ENCODE peak calls at places on chromosomes 4 and X, in four cellular contexts. One of them, this sample, is unnamed.

GRCh38 chr4:1247811-1248261 is 1.1 kb downstream of the CTBP1 start:
- DNase-seq in OCI-LY7: no peak
- DNase-seq in ovary: no peak
- DNase-seq in mucosa of descending colon: no peak
- DNase-seq in this sample: no peak

GRCh38 chr4:41154814-41155177 is 59.5 kb downstream of the APBB2 start:
- DNase-seq in OCI-LY7: no peak
- DNase-seq in mucosa of descending colon: no peak
- DNase-seq in ovary: no peak
- DNase-seq in this sample: no peak

GRCh38 chrX:45851434-45851991 is 650.8 kb upstream of the DIPK2B start:
- DNase-seq in mucosa of descending colon: peak; percentile 58
- DNase-seq in ovary: peak; percentile 25
- DNase-seq in OCI-LY7: no peak
- DNase-seq in this sample: peak; percentile 58

GRCh38 chr4:113834302-113834701 is 72.8 kb upstream of the CAMK2D start:
- DNase-seq in ovary: no peak
- DNase-seq in OCI-LY7: no peak
- DNase-seq in mucosa of descending colon: no peak
- DNase-seq in this sample: no peak

GRCh38 chr4:154743683-154744340 is at the start of gene LRAT:
- DNase-seq in ovary: no peak
- DNase-seq in mucosa of descending colon: peak; percentile 72
- DNase-seq in OCI-LY7: no peak
- DNase-seq in this sample: peak; percentile 77

GRCh38 chr4:140989944-140990343 is 143.3 kb downstream of the RNF150 start:
- DNase-seq in ovary: no peak
- DNase-seq in mucosa of descending colon: no peak
- DNase-seq in OCI-LY7: no peak
- DNase-seq in this sample: no peak

GRCh38 chr4:25939330-25939729 is 25.3 kb downstream of the SMIM20 start:
- DNase-seq in OCI-LY7: no peak
- DNase-seq in mucosa of descending colon: no peak
- DNase-seq in ovary: no peak
- DNase-seq in this sample: no peak

GRCh38 chr4:121938282-121939092 is 13.4 kb downstream of the TRPC3 start:
- DNase-seq in OCI-LY7: no peak
- DNase-seq in ovary: no peak
- DNase-seq in mucosa of descending colon: no peak
- DNase-seq in this sample: no peak

GRCh38 chrX:153441296-153441695 is 4.6 kb downstream of the TREX2 start:
- DNase-seq in ovary: no peak
- DNase-seq in OCI-LY7: no peak
- DNase-seq in mucosa of descending colon: no peak
- DNase-seq in this sample: no peak

GRCh38 chr4:156656911-156657310 is 314.7 kb downstream of the PDGFC start:
- DNase-seq in mucosa of descending colon: no peak
- DNase-seq in ovary: no peak
- DNase-seq in OCI-LY7: no peak
- DNase-seq in this sample: no peak

GRCh38 chr4:186227744-186228513 is 622 bp downstream of the KLKB1 start:
- DNase-seq in ovary: no peak
- DNase-seq in OCI-LY7: no peak
- DNase-seq in mucosa of descending colon: no peak
- DNase-seq in this sample: no peak

GRCh38 chrX:107701493-107702121 is 73.3 kb downstream of the PRPS1 start:
- DNase-seq in ovary: peak; percentile 18
- DNase-seq in mucosa of descending colon: no peak
- DNase-seq in OCI-LY7: peak; percentile 67
- DNase-seq in this sample: peak; percentile 57

GRCh38 chr4:136741468-136741867 is 790.8 kb downstream of the PCDH18 start:
- DNase-seq in OCI-LY7: no peak
- DNase-seq in mucosa of descending colon: no peak
- DNase-seq in ovary: no peak
- DNase-seq in this sample: no peak

DNA sequence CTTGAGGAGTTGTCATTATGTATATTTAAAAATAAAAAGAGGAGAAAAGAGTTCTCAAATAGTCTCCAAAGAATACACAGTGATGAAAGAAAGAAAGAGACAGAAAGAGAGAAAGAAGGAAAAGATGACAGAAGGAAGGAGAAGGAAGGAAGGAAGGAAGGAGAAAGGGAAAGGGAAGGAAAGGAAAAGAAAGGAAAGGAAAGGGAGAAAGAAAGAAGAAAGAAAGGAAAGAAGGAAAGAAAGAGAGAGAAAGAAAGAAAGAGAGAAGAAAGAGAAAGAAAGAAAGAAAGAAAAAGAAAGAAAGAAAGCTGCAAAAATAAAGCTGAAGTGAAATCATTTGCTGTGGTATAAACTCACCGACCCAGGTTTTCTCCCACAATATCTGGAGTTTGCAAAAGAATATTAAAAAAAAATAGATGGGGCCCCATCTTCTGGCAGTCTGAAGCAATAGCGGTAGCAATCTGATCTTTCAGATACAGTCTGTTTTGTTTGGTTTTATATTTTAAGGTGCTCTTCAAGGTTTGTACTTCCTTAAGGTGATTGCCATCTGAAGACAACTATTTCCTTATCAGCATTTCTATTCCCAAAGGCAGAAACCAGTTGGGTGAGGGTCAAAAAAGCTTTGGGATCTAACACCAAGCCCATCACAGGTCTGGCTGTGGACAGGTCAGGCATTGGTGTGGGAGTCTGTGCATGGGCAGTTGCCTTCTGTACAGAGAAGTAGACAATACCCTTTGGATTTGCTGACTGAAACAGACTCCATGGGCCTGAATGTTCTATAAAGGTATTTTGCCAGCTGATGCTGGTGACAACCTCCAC is 160.4 kb downstream of the CPEB2 start:
- DNase-seq in ovary: no peak
- DNase-seq in OCI-LY7: peak; percentile 11
- DNase-seq in mucosa of descending colon: no peak
- DNase-seq in this sample: no peak
- TF ChIP-seq CTCF in ovary: no peak
- TF ChIP-seq CTCF in OCI-LY7: peak; percentile 68
- TF ChIP-seq CTCF in mucosa of descending colon: no peak
- TF ChIP-seq CTCF in this sample: no peak

DNA sequence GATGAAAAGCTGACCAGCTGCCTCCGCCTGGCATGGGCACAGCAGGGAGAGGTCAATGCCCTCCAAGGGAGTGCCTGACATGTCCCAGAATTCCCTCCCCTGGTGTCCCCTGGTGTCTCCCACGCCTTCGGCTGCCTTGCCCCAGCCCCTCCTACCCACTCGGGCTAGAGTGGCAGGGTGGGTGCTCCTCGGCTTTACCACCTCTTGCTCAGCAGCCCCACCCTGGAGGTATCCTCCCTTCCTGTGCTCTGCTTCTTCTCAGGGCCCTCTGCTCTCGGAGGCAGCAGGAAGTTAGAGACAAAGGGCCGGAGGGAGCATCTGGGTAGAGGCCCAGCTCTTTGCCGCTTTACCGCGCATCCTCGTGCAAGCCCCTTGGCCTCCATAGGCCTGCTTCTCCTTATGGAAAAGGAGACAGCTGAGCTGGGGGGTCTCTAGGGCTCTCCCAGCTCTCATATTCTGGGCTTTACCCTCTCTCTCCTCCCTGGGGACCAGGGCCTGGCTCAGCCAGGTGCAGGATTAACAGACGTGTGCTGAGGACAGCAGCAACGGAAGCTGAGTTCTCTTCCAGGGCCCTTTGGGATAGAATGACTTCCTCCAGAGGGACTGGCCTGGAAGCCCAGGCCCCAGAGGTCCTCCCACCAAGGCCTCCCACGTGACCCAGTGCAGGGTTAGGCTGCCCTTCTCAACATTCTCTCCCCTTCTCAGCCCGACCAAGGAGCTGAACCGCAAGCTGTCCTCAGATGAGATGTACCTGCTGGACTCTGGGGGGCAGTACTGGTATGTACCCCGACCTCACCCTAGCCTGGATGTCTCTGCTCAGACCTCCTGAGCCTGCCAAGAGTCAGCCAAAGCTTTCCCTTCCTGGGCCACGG is 17.2 kb downstream of the XPNPEP2 start:
- DNase-seq in mucosa of descending colon: no peak
- DNase-seq in OCI-LY7: peak; percentile 66
- DNase-seq in ovary: no peak
- DNase-seq in this sample: no peak
- TF ChIP-seq CTCF in mucosa of descending colon: no peak
- TF ChIP-seq CTCF in OCI-LY7: peak; percentile 58
- TF ChIP-seq CTCF in ovary: no peak
- TF ChIP-seq CTCF in this sample: no peak

GRCh38 chr4:127870688-127871087 is 10.0 kb upstream of the PLK4 start:
- DNase-seq in mucosa of descending colon: no peak
- DNase-seq in ovary: no peak
- DNase-seq in OCI-LY7: no peak
- DNase-seq in this sample: no peak
- TF ChIP-seq CTCF in mucosa of descending colon: no peak
- TF ChIP-seq CTCF in ovary: no peak
- TF ChIP-seq CTCF in OCI-LY7: no peak
- TF ChIP-seq CTCF in this sample: no peak

DNA sequence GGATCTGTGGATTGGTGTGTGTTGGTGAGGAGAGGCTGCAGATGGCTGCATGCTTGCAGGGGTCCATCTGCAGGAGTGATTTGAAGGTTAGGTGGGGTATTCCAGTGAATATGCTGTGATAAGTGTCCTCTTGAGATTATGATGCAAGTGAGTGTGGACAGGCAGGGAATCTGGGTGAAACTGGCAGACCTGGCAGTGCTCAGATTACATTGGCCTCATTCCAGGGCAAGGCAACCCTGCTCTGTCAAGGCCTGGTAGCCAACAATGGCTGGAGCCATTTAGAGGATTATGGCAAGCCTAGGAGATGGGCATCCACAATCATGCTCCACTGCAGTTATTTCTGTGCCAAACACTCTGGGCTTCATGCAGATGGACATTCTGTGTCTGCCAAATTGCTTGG is 113.9 kb downstream of the RTL3 start:
- DNase-seq in OCI-LY7: no peak
- DNase-seq in ovary: no peak
- DNase-seq in mucosa of descending colon: no peak
- DNase-seq in this sample: no peak
- TF ChIP-seq CTCF in OCI-LY7: no peak
- TF ChIP-seq CTCF in ovary: no peak
- TF ChIP-seq CTCF in mucosa of descending colon: no peak
- TF ChIP-seq CTCF in this sample: no peak

GRCh38 chr4:98338761-98339438 is 77.7 kb downstream of the RAP1GDS1 start:
- DNase-seq in ovary: no peak
- DNase-seq in OCI-LY7: no peak
- DNase-seq in mucosa of descending colon: no peak
- DNase-seq in this sample: no peak

GRCh38 chr4:98345838-98346237 is 84.7 kb downstream of the RAP1GDS1 start:
- DNase-seq in ovary: no peak
- DNase-seq in OCI-LY7: no peak
- DNase-seq in mucosa of descending colon: no peak
- DNase-seq in this sample: no peak

GRCh38 chr4:98343640-98344039 is 82.5 kb downstream of the RAP1GDS1 start:
- DNase-seq in mucosa of descending colon: no peak
- DNase-seq in ovary: no peak
- DNase-seq in OCI-LY7: no peak
- DNase-seq in this sample: no peak

DNA sequence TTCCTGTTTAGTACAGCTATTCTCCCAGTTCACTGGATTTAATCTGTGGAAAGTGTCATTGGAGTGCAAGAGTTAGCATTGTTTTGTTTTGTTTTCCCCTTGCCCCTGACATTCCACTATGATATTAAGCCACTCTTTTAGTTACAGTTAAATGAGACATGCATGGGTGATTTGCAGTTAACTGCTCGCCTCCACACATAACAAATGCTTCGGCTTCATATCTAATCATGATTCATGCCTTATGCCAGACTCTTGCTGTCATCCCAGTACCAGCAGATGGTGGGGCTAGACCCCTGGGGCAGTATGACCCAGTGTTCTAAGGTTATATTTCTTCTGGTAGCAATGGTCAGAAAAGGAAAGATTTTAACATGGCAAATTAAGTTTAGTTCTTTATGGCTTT is 80.1 kb downstream of the RAP1GDS1 start:
- DNase-seq in ovary: no peak
- DNase-seq in mucosa of descending colon: no peak
- DNase-seq in OCI-LY7: peak; percentile 8
- DNase-seq in this sample: peak; percentile 73
- TF ChIP-seq CTCF in ovary: no peak
- TF ChIP-seq CTCF in mucosa of descending colon: no peak
- TF ChIP-seq CTCF in OCI-LY7: peak; percentile 13
- TF ChIP-seq CTCF in this sample: no peak

GRCh38 chrX:52270453-52271116 is 85.9 kb downstream of the MAGED4 start:
- DNase-seq in OCI-LY7: no peak
- DNase-seq in ovary: no peak
- DNase-seq in mucosa of descending colon: no peak
- DNase-seq in this sample: no peak

GRCh38 chrX:52265713-52266112 is 81.0 kb downstream of the MAGED4 start:
- DNase-seq in mucosa of descending colon: no peak
- DNase-seq in OCI-LY7: no peak
- DNase-seq in ovary: no peak
- DNase-seq in this sample: no peak

DNA sequence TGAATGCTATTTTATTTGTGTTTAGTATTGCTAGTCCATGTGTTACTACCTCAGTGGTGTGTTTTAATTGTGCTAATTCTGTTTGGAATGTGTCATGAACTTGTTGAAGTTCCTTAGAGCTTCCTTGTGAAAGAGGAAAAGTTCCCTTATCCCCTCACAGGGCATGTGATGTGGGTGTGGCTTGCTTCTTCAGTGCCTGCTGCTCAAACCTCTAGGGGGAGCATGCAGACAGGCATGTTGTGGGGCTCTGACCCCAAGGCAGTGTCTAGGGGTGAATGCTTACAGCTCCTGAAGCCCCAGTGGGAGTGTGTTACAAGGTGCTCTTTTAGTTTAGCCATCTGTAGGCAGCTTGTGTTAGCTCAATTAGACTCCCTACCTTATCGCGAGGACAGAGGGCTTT is 86.5 kb downstream of the MAGED4 start:
- DNase-seq in OCI-LY7: peak; percentile 32
- DNase-seq in mucosa of descending colon: no peak
- DNase-seq in ovary: no peak
- DNase-seq in this sample: no peak
- TF ChIP-seq CTCF in OCI-LY7: peak; percentile 64
- TF ChIP-seq CTCF in mucosa of descending colon: no peak
- TF ChIP-seq CTCF in ovary: no peak
- TF ChIP-seq CTCF in this sample: no peak

GRCh38 chr4:180953572-180953971 is 1289.6 kb upstream of the TENM3 start:
- DNase-seq in OCI-LY7: peak; percentile 25
- DNase-seq in ovary: no peak
- DNase-seq in mucosa of descending colon: no peak
- DNase-seq in this sample: no peak
- TF ChIP-seq CTCF in OCI-LY7: peak; percentile 71
- TF ChIP-seq CTCF in ovary: no peak
- TF ChIP-seq CTCF in mucosa of descending colon: no peak
- TF ChIP-seq CTCF in this sample: no peak

GRCh38 chrX:40468033-40468979 is 112.5 kb upstream of the ATP6AP2 start:
- DNase-seq in OCI-LY7: peak; percentile 48
- DNase-seq in mucosa of descending colon: no peak
- DNase-seq in ovary: peak; percentile 36
- DNase-seq in this sample: no peak
- TF ChIP-seq CTCF in OCI-LY7: peak; percentile 56
- TF ChIP-seq CTCF in mucosa of descending colon: no peak
- TF ChIP-seq CTCF in ovary: no peak
- TF ChIP-seq CTCF in this sample: no peak

DNA sequence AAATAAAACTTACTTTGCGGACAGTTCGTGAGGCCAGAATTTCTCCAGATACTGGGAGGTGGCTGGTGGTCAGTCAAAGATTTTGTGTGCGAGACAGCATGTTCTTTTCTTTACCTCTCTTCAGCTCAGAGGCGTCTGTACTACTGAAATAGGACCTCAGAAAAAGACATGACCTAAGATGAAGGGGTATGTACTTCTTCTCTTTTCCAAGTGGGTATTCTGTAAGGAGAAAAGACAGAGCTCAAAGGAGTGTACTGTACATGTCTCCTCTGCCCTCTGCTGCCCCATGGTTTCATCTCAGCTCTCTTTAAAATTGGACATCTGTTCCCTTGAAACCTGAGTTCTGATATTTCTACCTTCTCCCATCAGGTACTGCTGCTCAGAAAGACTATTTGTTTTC is 38.1 kb downstream of the SEPTIN11 start:
- DNase-seq in mucosa of descending colon: no peak
- DNase-seq in ovary: no peak
- DNase-seq in OCI-LY7: no peak
- DNase-seq in this sample: no peak
- TF ChIP-seq CTCF in mucosa of descending colon: no peak
- TF ChIP-seq CTCF in ovary: no peak
- TF ChIP-seq CTCF in OCI-LY7: no peak
- TF ChIP-seq CTCF in this sample: no peak

This sample was measured in glutamatergic neuron.